ENCODE peak calls at places on chromosomes 13 and 19, in five cellular contexts. P is Peyer's patch, Z is IMR-90, T is ascending aorta, D is esophagus squamous epithelium. S is an unnamed sample. For H3K4me1, the result is how much of the 10 kb centered on the place peaks cover.

GRCh38 chr13:35818577-35819165 is 312.5 kb downstream of the DCLK1 start:
- DNase-seq in P (no peak), D (no peak), Z (peak), T (no peak), S (no peak)

GRCh38 chr19:2648528-2648937 is 54.0 kb downstream of the GNG7 start:
- DNase-seq in Z (peak), P (peak), T (no peak), D (no peak), S (peak)

GRCh38 chr13:71017607-71018006 is 849.4 kb downstream of the DACH1 start:
- DNase-seq in D (no peak), P (no peak), T (no peak), Z (no peak), S (no peak)

GRCh38 chr19:32674153-32674958 is 624 bp downstream of the ANKRD27 start:
- DNase-seq in P (no peak), Z (no peak), T (no peak), D (no peak), S (no peak)

GRCh38 chr13:30022796-30023195 is 172.4 kb upstream of the UBL3 start:
- DNase-seq in P (no peak), Z (no peak), D (no peak), T (no peak), S (no peak)

GRCh38 chr19:20661150-20661819 is at the start of gene ZNF626:
- DNase-seq in Z (peak), P (peak), T (peak), D (peak), S (peak)

GRCh38 chr13:107324416-107325204 is 756.7 kb upstream of the ARGLU1 start:
- DNase-seq in P (no peak), T (no peak), D (no peak), Z (peak), S (no peak)

GRCh38 chr19:46081928-46082727 is 41.3 kb upstream of the IGFL4 start:
- DNase-seq in T (no peak), Z (peak), D (no peak), P (no peak), S (peak)

GRCh38 chr13:45879666-45880065 is 28.1 kb upstream of the SIAH3 start:
- DNase-seq in T (no peak), Z (no peak), P (no peak), D (no peak), S (peak)

GRCh38 chr13:44252938-44253337 is 120.7 kb upstream of the SERP2 start:
- DNase-seq in T (no peak), D (no peak), Z (no peak), P (no peak), S (no peak)

GRCh38 chr13:20882206-20882605 is 20.3 kb downstream of the XPO4 start:
- DNase-seq in T (no peak), Z (peak), D (no peak), P (no peak), S (no peak)

GRCh38 chr13:99124695-99125334 is 75.8 kb upstream of the UBAC2 start:
- DNase-seq in D (no peak), T (no peak), P (no peak), Z (peak), S (no peak)

GRCh38 chr19:18478545-18479311 is 40.8 kb upstream of the ISYNA1 start:
- DNase-seq in D (peak), T (no peak), P (peak), Z (peak), S (peak)

GRCh38 chr13:27037171-27037570 is 134.4 kb downstream of the USP12 start:
- DNase-seq in Z (no peak), P (no peak), T (no peak), D (no peak), S (no peak)

GRCh38 chr19:18710986-18711751 is 27.7 kb downstream of the CRTC1 start:
- DNase-seq in Z (peak), T (no peak), D (no peak), P (no peak), S (no peak)

GRCh38 chr19:6516018-6516658 is 14.0 kb upstream of the TUBB4A start:
- DNase-seq in D (no peak), T (peak), Z (peak), P (peak), S (peak)

GRCh38 chr19:33306853-33307792 is 4.8 kb upstream of the CEBPA start:
- DNase-seq in P (no peak), T (no peak), D (no peak), Z (no peak), S (peak)

GRCh38 chr19:15166700-15167099 is 34.1 kb downstream of the NOTCH3 start:
- DNase-seq in Z (no peak), P (no peak), T (no peak), D (no peak), S (no peak)

GRCh38 chr19:18865973-18866799 is 29.8 kb downstream of the CERS1 start:
- DNase-seq in P (peak), Z (peak), D (no peak), T (no peak), S (no peak)

GRCh38 chr19:16659832-16660708 is at the start of gene SMIM7:
- DNase-seq in P (peak), Z (peak), T (peak), D (peak), S (peak)

GRCh38 chr13:89097994-89098393 is 1426.8 kb downstream of the SLITRK5 start:
- DNase-seq in D (no peak), P (no peak), Z (no peak), T (no peak), S (no peak)

GRCh38 chr13:82905071-82905470 is 977.2 kb downstream of the SLITRK1 start:
- DNase-seq in P (no peak), D (no peak), T (no peak), Z (no peak), S (no peak)

GRCh38 chr13:42396501-42396900 is 124.5 kb downstream of the AKAP11 start:
- DNase-seq in P (peak), T (no peak), D (no peak), Z (no peak), S (no peak)

GRCh38 chr19:40702337-40703012 is 12.0 kb upstream of the NUMBL start:
- DNase-seq in T (no peak), P (no peak), D (no peak), Z (no peak), S (no peak)

GRCh38 chr13:99686157-99686572 is 184.9 kb downstream of the TM9SF2 start:
- DNase-seq in P (no peak), D (no peak), Z (peak), T (no peak), S (no peak)

GRCh38 chr19:33192010-33192409 is 2.1 kb upstream of the LRP3 start:
- DNase-seq in T (no peak), P (no peak), Z (no peak), D (no peak), S (peak)

GRCh38 chr13:26978081-26978860 is 193.3 kb downstream of the USP12 start:
- DNase-seq in D (no peak), Z (no peak), P (no peak), T (no peak), S (no peak)

GRCh38 chr13:101339202-101339601 is 77.1 kb downstream of the NALCN start:
- DNase-seq in P (no peak), T (no peak), Z (no peak), D (no peak), S (no peak)

GRCh38 chr13:101341464-101341863 is 74.8 kb downstream of the NALCN start:
- DNase-seq in T (no peak), P (no peak), Z (peak), D (no peak), S (no peak)

GRCh38 chr13:101346942-101347728 is 69.2 kb downstream of the NALCN start:
- DNase-seq in P (no peak), D (no peak), Z (peak), T (no peak), S (no peak)

GRCh38 chr13:101346161-101346560 is 70.1 kb downstream of the NALCN start:
- DNase-seq in D (no peak), T (no peak), Z (peak), P (no peak), S (no peak)

DNA sequence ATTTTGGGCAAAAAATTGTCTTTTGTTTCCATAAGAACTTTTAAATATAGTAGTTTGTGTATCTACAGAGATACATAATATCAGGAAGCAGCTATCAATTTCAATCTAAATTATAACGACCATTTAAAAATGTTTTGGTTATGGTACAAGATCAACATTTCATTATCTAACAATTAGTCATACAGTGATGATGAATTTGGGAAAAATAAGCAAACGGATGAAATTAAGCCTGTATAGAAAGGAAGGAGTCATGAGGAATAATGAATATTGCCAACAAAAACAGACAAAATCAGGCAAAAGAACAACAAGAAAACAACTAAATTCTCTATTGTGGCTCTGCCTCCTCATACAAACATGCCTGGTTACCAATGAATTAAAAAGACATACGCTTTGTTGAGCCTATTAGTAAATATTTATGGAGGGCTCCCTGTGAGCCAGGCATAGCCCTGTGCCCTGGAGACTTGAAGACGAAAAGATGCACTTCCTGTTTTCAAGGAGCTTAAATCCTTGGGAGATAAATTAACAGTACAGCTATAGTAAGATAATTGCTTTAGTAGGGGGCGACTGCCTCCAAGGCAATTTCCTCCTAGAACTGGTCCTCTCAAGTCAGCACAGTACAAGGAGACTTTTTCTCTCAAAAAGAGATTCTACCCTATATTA is 73.0 kb downstream of the NALCN start:
- DNase-seq in Z (peak), D (no peak), P (no peak), T (no peak), S (no peak)
- TF ChIP-seq CTCF in Z (no peak), D (no peak), P (no peak), T (no peak), S (no peak)

DNA sequence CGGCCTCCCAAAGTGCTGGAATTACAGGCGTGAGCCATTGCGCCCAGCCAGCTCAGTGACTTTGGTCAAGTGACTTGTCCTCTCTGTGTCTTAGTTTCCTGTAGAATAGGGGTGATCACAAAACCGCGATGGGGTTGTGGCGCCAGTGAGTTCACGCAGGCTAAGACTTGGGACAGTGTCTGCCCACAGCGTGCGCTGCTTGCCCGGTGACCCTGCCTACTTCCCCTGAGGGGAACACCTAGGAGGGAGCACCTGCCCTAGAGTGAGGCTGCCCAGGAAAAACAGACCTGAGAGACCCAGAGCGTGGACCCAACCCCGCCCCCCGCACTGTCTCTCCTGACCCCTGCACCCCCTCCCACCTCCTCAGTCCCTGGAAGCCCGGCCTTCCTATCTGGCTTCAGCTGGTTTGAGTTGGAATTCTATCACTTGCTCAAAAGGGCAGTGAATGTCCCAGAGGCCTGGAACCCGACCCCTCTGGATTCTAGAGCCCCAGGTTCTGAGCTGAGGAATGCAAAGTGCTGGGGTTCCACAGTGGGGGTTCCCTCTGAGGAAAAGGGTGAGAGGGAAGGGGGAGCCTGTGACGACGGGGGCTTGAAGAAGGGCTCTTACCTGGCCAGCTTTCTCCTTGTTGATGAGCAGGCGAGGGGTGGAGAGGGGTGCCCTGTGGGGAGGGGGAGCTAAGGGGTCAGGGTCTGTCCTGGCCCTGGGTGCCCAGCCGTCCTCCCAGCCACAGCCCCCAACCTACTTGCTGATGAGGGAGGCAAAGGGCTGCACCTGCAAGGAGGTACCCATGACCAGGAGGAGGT is 2.2 kb upstream of the RINL start:
- DNase-seq in D (no peak), Z (no peak), P (no peak), T (no peak), S (no peak)
- H3K4me1 ChIP-seq in D (under half), Z (under half), P (under half), T (under half), S (under half)

GRCh38 chr19:8239528-8240273 is 30.5 kb downstream of the CERS4 start:
- DNase-seq in Z (no peak), P (no peak), T (no peak), D (no peak), S (no peak)

GRCh38 chr19:8240274-8241229 is 31.4 kb downstream of the CERS4 start:
- DNase-seq in Z (peak), D (peak), P (peak), T (peak), S (peak)

GRCh38 chr19:8233370-8233769 is 24.2 kb downstream of the CERS4 start:
- DNase-seq in T (no peak), Z (peak), P (no peak), D (no peak), S (no peak)

GRCh38 chr19:8238251-8238650 is 29.1 kb downstream of the CERS4 start:
- DNase-seq in Z (no peak), D (no peak), T (no peak), P (no peak), S (no peak)

DNA sequence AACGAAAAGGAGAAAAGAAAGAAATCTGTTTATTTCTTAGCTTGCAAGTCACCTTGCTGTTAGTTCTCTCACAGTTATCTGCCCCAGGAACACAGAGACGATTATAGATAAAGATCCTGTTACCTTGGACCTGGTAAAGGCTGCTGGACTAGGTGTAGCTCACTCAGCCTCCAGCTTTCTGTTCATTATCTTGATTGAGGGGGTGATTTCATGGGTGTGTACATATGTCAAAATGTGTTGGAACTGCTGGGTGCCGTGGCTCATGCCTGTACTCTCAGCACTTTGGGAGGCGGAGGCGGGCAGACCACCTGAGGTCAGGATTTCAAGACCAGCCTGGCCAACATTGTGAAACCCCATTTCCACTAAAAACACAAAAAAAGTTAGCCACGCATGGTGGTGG is 27.9 kb downstream of the CERS4 start:
- DNase-seq in P (no peak), D (no peak), T (no peak), Z (no peak), S (no peak)
- H3K27ac ChIP-seq in P (no peak), D (no peak), T (no peak), Z (no peak), S (peak)

DNA sequence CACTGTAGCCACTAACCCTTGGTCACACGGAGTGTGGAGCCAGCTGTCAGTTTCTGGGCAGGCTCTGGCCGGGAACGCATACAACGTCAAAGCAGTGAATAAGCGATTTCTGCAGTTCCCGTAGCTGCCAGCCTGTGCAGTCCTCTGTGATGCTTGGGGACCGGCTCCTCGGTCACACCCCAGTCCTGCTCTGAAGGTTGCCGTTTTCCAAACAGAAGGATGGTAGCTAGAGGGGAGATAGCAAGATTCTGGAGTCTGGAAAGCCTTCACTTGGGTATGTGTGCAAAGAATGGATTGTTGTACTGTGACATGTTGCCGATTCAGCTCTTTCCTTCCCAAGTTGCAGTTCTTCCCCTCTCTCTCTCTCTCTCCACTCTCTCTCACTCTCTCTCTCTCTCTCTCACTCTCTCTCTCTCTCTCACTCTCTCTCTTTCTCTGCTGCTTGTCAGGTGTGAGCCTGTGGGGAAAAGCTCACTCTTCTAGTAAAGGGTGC is 38.7 kb upstream of the C1QTNF9 start:
- DNase-seq in Z (peak), D (peak), P (peak), T (peak), S (peak)
- TF ChIP-seq CTCF in Z (no peak), D (no peak), P (peak), T (no peak), S (no peak)

DNA sequence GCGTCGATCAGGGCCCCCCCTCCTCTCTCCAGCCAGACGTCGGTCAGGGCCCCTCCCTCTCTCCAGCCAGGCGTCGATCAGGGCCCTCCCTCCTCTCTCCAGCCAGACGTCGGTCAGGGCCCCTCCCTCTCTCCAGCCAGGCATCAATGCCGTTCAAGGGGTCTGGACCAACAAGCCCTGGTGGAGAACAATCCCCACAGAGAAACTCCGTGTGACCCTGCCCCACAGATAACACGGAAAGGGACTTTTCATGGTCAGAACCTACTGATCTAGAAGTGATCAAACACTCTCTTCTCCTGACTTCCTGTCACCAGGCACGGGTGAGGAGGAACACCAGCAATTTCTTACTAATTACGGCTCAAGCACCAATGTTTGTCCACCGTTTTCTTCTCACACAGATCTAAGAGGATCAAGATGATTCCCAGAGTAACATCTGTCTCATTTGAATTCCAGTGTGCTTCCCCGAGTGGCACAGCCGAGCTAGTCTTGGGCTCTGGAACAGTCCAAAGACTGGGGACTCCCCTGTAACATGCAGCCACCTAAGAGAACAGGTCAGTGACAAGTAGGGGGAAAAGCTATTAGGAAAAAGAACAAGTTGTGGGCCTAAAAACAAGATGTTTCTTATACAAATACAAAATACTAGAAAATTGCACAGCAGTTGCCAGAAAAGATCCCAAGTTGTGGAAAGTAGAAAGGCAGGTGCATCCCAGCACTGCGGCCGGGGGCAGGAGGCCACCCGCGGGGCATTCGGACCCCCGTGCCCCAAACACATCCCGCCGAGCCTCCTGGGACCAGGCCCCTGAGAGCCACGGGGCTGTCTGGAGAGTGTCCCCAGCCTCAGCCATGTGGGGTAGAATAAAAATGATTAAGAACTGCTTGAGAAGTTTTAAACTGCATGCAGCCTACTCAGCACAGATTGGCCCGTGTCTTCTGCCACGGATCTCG is 11.7 kb downstream of the RASA3 start:
- DNase-seq in P (no peak), D (no peak), Z (no peak), T (no peak), S (no peak)
- H3K4me1 ChIP-seq in P (under half), D (half or more), Z (under half), T (under half), S (under half)

DNA sequence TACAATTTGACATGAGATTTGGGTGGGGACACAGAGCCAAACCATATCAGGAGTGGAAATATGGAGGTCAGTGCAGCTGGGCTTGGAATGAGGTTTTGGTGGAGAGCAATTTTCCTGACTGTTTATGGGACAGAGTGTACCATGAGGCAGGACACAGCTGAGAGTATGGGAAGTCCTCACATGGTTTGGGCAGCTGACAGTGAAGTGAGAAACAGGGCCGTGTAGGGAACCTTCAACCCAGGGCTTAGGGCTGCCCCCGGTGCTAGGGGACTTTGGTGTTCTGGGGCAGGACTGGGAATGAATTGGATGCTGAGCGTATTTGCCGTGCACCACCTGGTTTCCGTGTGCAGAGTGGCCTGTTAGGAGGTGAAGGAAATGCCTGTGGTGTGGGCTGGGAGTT is 6.1 kb downstream of the ZNF548 start:
- DNase-seq in P (no peak), T (no peak), Z (no peak), D (no peak), S (no peak)
- H3K27ac ChIP-seq in P (no peak), T (no peak), Z (no peak), D (no peak), S (no peak)

DNA sequence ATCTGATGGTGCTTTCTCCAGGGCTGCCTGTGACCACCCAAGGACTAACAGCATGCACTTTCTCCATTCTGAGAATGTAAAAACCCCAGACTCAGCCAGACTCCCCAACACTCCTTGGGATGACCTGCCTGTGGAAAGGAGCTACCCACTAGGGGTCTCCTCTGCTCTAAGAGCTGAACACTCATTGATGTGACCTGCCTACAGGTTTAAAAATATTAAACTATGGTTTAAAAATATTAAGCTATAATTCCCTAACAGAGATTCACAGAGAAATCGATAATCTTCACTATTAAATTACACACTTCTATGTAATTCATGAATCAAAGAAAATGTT is 696.2 kb upstream of the SLITRK5 start:
- DNase-seq in D (no peak), Z (no peak), T (no peak), P (no peak), S (no peak)
- TF ChIP-seq CTCF in D (no peak), Z (peak), T (no peak), P (no peak), S (peak)